ENCODE peak calls at places on chromosomes 13 and 19, in eight cellular contexts. W, O, R, X, G, Q, C and T are unnamed samples.

GRCh38 chr19:3249408-3249807 is 24.9 kb downstream of the CELF5 start:
- DNase-seq in W (no peak), O (no peak), R (no peak), X (no peak), G (no peak), Q (no peak), C (no peak), T (no peak)

GRCh38 chr13:28333204-28333900 is 161.6 kb downstream of the FLT1 start:
- DNase-seq in W (no peak), O (no peak), R (no peak), X (no peak), G (no peak), Q (no peak), C (no peak), T (no peak)

GRCh38 chr13:41054919-41055619 is 6.2 kb upstream of the WBP4 start:
- DNase-seq in W (no peak), O (no peak), R (no peak), X (no peak), G (no peak), Q (no peak), C (no peak), T (no peak)

GRCh38 chr19:3801412-3802096 is 15.4 kb upstream of the MATK start:
- DNase-seq in W (no peak), O (no peak), R (peak; percentile 34), X (no peak), G (peak; percentile 40), Q (peak; percentile 19), C (peak; percentile 59), T (no peak)

GRCh38 chr19:12092065-12092867 is 27.7 kb downstream of the ZNF844 start:
- DNase-seq in W (peak; percentile 64), O (peak; percentile 84), R (peak; percentile 88), X (peak; percentile 31), G (peak; percentile 80), Q (peak; percentile 89), C (peak; percentile 51), T (peak; percentile 88)

GRCh38 chr19:58345558-58345957 is 7.7 kb downstream of the A1BG start:
- DNase-seq in W (no peak), O (no peak), R (no peak), X (no peak), G (no peak), Q (no peak), C (no peak), T (no peak)

GRCh38 chr13:40803316-40803715 is 13.9 kb downstream of the SLC25A15 start:
- DNase-seq in W (no peak), O (no peak), R (no peak), X (no peak), G (no peak), Q (no peak), C (no peak), T (no peak)

GRCh38 chr19:30217461-30217860 is 154.7 kb upstream of the ZNF536 start:
- DNase-seq in W (no peak), O (no peak), R (no peak), X (no peak), G (no peak), Q (peak; percentile 20), C (no peak), T (no peak)

GRCh38 chr13:93224545-93224944 is 2.1 kb upstream of the GPC6 start:
- DNase-seq in W (no peak), O (no peak), R (no peak), X (peak; percentile 41), G (peak; percentile 64), Q (no peak), C (no peak), T (no peak)

GRCh38 chr13:44759222-44759721 is 183.1 kb upstream of the TSC22D1 start:
- DNase-seq in W (no peak), O (no peak), R (no peak), X (no peak), G (no peak), Q (no peak), C (no peak), T (no peak)

GRCh38 chr19:49120868-49121267 is 1.5 kb downstream of the PPFIA3 start:
- DNase-seq in W (no peak), O (no peak), R (no peak), X (no peak), G (no peak), Q (no peak), C (no peak), T (no peak)

GRCh38 chr19:52270266-52270885 is 989 bp downstream of the ZNF766 start:
- DNase-seq in W (no peak), O (no peak), R (no peak), X (no peak), G (no peak), Q (peak; percentile 10), C (no peak), T (peak; percentile 16)

GRCh38 chr13:52945348-52945747 is 83.3 kb upstream of the OLFM4 start:
- DNase-seq in W (no peak), O (no peak), R (no peak), X (no peak), G (no peak), Q (no peak), C (no peak), T (no peak)

GRCh38 chr13:97300871-97301270 is 78.7 kb downstream of the MBNL2 start:
- DNase-seq in W (no peak), O (no peak), R (no peak), X (no peak), G (no peak), Q (no peak), C (no peak), T (no peak)

GRCh38 chr19:54190942-54191670 is at the start of gene TSEN34:
- DNase-seq in W (no peak), O (peak; percentile 86), R (peak; percentile 88), X (peak; percentile 83), G (peak; percentile 92), Q (peak; percentile 92), C (peak; percentile 90), T (peak; percentile 81)

GRCh38 chr13:34675626-34676025 is 266.4 kb upstream of the NBEA start:
- DNase-seq in W (no peak), O (no peak), R (no peak), X (no peak), G (no peak), Q (no peak), C (no peak), T (no peak)

DNA sequence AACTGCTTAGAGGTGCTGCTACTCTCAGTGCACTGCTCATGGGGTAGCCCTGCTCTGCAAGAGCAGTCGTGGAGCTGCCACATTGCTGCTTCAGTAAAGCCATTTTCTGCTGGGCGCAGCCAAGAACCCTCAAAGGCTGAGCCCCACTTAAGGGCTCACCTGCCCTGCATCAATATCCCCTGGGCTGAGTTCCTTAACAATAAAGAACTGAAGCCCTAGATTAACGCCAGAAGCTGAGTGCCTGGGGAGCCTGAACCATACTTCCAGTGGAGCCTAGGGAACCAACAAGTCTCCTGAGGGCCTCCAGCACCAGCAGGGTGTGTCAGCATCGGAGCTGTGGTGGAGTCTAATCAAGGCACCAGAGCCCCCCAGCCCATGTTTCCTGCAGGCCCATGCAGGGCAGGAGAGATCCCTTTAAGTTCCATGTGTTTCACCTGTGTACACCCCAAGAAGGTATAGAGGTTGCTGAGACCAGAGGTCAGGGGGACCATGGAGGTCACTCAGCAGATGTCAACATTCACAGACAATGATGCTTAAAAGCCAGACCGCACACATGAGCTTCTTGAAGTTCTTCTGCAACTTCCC is 1198.0 kb downstream of the UQCRFS1 start:
- DNase-seq in W (no peak), O (no peak), R (no peak), X (no peak), G (no peak), Q (no peak), C (no peak), T (no peak)
- H3K9me3 ChIP-seq in W (peaks cover 51% of the 10 kb centered on the region), O (no peaks in the 10 kb centered on the region), R (no peaks in the 10 kb centered on the region), X (no peaks in the 10 kb centered on the region), G (no peaks in the 10 kb centered on the region), Q (no peaks in the 10 kb centered on the region), C (no peaks in the 10 kb centered on the region), T (no peaks in the 10 kb centered on the region)

DNA sequence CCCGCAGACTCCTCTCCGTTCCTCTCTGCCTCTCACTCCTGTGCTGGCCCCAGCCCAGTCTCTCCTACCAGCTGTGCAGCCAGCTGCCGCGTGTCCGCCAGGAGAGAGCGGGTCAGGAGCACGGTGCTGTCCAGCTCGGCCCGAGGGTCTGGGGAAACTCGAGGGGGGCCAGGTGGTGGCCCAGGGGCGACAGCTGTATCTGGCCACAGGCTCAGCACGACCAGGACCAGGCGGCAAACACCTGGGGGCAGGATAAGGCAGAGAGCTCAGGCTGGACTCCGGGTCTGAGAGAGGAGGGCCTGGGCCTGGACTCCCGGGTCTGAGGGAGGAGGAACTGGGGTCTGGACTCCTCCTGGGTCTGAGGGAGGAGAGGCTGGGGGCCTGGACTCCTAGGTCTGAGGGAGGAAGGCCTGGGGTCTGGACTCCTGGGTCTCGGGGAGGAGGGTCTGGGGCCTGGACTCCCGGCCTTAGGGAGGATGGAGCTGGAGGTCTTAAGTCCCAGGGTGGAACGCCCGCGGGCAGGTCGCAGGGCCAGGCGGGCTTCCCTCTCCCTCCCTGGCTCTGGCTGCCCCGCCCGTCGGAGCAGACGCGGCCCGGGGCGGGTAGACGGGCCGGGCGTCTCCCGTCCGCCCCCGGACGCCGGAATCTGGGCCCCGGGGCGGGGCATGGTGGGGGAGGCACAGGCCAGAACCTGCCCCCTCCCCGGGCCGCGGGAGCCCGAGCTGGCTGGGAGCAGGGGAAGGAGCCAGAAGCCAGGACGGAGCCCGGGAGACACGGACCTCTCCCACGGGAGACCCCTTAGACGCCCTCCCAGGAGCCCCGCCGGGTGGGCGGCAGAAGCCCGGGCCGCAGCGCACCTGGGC is 1.3 kb downstream of the IL11 start:
- DNase-seq in W (no peak), O (no peak), R (no peak), X (no peak), G (no peak), Q (no peak), C (no peak), T (peak; percentile 66)
- H3K27me3 ChIP-seq in W (no peaks in the 10 kb centered on the region), O (peaks cover 53% of the 10 kb centered on the region), R (peaks cover 94% of the 10 kb centered on the region), X (peaks cover 30% of the 10 kb centered on the region), G (peaks cover 26% of the 10 kb centered on the region), Q (peaks cover 49% of the 10 kb centered on the region), C (no peaks in the 10 kb centered on the region), T (peaks cover 11% of the 10 kb centered on the region)

DNA sequence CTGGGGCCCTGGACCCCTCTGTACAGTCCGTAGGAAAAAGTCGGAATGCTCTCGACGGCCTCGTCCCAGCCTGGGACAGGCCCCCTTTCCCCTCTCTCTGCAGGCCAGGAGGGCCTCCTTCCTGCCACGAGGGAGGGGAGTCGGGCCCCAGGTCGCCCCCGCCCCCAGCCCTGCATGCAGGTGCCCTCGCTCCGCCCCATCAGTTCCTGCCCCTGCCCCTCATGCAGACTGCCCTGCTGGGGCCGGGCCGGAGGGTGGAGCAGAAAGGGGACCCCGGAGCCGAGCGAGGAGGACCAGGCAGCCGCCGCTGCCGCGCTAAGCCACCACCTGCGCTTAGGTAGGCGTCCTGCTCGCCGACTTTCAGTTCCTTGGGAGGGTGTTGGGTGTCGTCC is 7.3 kb downstream of the LYL1 start:
- DNase-seq in W (no peak), O (no peak), R (no peak), X (no peak), G (no peak), Q (no peak), C (peak; percentile 82), T (no peak)
- H3K4me3 ChIP-seq in W (no peak overlapping the region), O (peak overlapping the region; percentile 15), R (peak overlapping the region; percentile 70), X (no peak overlapping the region), G (peak overlapping the region; percentile 17), Q (no peak overlapping the region), C (peak overlapping the region; percentile 66), T (no peak overlapping the region)

DNA sequence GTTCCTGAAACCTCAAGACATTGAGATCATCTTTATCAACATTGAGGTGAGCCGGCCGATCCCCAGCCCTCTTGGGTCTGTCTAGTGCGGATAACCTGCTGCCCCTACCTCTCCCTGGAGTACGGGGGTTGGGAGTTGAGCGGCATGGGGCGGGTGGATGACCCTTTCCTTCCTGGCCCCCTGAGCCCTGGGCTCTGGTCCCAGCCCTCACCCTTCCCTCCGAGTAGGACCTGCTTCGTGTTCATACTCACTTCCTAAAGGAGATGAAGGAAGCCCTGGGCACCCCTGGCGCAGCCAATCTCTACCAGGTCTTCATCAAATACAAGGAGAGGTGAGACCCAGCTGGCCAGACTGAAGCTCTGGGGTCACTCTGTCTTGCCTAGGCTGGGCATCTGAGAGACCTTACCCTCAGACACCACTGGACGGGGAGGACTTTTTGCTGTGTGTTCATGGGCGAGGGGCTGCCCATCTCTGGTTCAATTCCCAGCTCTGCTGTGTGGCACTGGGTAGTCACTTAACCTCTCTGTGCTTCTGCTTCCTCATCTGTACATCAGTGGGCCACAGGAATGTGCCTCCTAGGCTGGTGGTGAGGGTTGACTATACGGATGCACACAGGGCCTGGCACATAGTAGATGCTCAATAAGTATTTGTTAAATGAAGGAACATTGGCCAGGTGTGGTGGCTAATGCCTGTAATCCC is 52.7 kb downstream of the VAV1 start:
- DNase-seq in W (no peak), O (no peak), R (no peak), X (no peak), G (no peak), Q (no peak), C (no peak), T (no peak)
- H3K9me3 ChIP-seq in W (peaks cover 67% of the 10 kb centered on the region), O (no peaks in the 10 kb centered on the region), R (peaks cover 18% of the 10 kb centered on the region), X (no peaks in the 10 kb centered on the region), G (no peaks in the 10 kb centered on the region), Q (no peaks in the 10 kb centered on the region), C (no peaks in the 10 kb centered on the region), T (no peaks in the 10 kb centered on the region)